ENCODE peak calls at places on chromosomes 2 and 18, in five cellular contexts. F is AG04450, C is WTC11, B is cardiac fibroblast, M is upper lobe of right lung. S is an unnamed sample.

GRCh38 chr18:76380791-76381405 is 114.1 kb downstream of the ZNF516 start:
- DNase-seq in F (no peak), C (peak; percentile 83), B (no peak), M (no peak), S (no peak)

GRCh38 chr2:205827809-205828208 is 145.5 kb downstream of the NRP2 start:
- DNase-seq in F (no peak), C (no peak), B (no peak), M (no peak), S (no peak)

GRCh38 chr2:55223958-55224760 is 7.9 kb downstream of the CLHC1 start:
- DNase-seq in F (no peak), C (no peak), B (no peak), M (no peak), S (no peak)

GRCh38 chr2:109470121-109470921 is 143.4 kb downstream of the SEPTIN10 start:
- DNase-seq in F (no peak), C (no peak), B (peak; percentile 67), M (no peak), S (peak; percentile 94)

GRCh38 chr2:206452750-206453149 is 9.4 kb downstream of the ADAM23 start:
- DNase-seq in F (no peak), C (no peak), B (peak; percentile 33), M (no peak), S (no peak)

GRCh38 chr2:18413794-18414396 is 146.6 kb downstream of the RDH14 start:
- DNase-seq in F (peak; percentile 41), C (no peak), B (peak; percentile 92), M (no peak), S (no peak)

GRCh38 chr2:176099159-176099736 is 347 bp upstream of the HOXD12 start:
- DNase-seq in F (no peak), C (peak; percentile 18), B (no peak), M (no peak), S (peak; percentile 58)

GRCh38 chr18:23238651-23239349 is 103.5 kb downstream of the CABLES1 start:
- DNase-seq in F (no peak), C (no peak), B (peak; percentile 46), M (no peak), S (no peak)

GRCh38 chr2:74025971-74026612 is 41.4 kb downstream of the TET3 start:
- DNase-seq in F (no peak), C (no peak), B (peak; percentile 46), M (no peak), S (no peak)

GRCh38 chr2:40287815-40288214 is 164.1 kb downstream of the SLC8A1 start:
- DNase-seq in F (no peak), C (no peak), B (no peak), M (no peak), S (no peak)

GRCh38 chr18:75624836-75625235 is 197.3 kb upstream of the SMIM21 start:
- DNase-seq in F (no peak), C (no peak), B (peak; percentile 5), M (no peak), S (no peak)

GRCh38 chr2:69620870-69621269 is 22.7 kb downstream of the AAK1 start:
- DNase-seq in F (no peak), C (no peak), B (no peak), M (no peak), S (no peak)

GRCh38 chr2:84911135-84911678 is 5.8 kb downstream of the TMSB10 start:
- DNase-seq in F (no peak), C (no peak), B (no peak), M (no peak), S (no peak)

GRCh38 chr2:134120718-134121630 is 132.9 kb upstream of the MGAT5 start:
- DNase-seq in F (peak; percentile 32), C (peak; percentile 60), B (peak; percentile 60), M (peak; percentile 85), S (no peak)

GRCh38 chr18:8041526-8042111 is 474.5 kb downstream of the PTPRM start:
- DNase-seq in F (no peak), C (no peak), B (no peak), M (no peak), S (no peak)

GRCh38 chr18:7577706-7578105 is 10.6 kb downstream of the PTPRM start:
- DNase-seq in F (no peak), C (peak; percentile 74), B (peak; percentile 81), M (no peak), S (no peak)

GRCh38 chr2:164667566-164667965 is 46.3 kb upstream of the GRB14 start:
- DNase-seq in F (no peak), C (no peak), B (no peak), M (no peak), S (no peak)

DNA sequence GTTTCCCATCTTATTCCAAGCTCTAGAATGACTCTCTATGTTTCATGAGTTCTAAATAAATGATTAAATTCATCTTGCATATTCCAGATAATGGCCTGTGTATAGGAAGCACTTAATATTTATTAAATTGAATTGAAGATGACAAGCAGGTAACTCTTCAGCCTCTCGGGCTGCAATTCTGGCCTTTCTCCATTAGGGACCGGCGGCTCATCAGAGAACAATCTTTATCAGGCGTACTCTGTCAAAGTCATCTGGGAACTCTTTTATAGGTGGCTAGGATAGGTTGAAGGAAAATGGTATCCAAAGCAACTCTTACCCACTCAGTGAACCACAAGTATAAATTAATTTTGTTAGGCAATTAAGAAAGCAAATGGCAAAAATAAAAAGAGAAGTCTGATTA is 308.5 kb downstream of the NOL4 start:
- DNase-seq in F (no peak), C (peak; percentile 26), B (no peak), M (no peak), S (no peak)
- TF ChIP-seq CTCF in F (no peak), C (no peak), B (no peak), M (no peak), S (peak; percentile 31)

GRCh38 chr2:152115952-152116351 is 17.1 kb upstream of the CACNB4 start:
- DNase-seq in F (no peak), C (no peak), B (no peak), M (no peak), S (no peak)
- TF ChIP-seq CTCF in F (no peak), C (no peak), B (peak; percentile 5), M (peak; percentile 8), S (peak; percentile 42)

GRCh38 chr2:108184421-108184820 is 55.3 kb upstream of the SULT1C3 start:
- DNase-seq in F (no peak), C (no peak), B (peak; percentile 50), M (no peak), S (no peak)
- TF ChIP-seq CTCF in F (peak; percentile 47), C (no peak), B (peak; percentile 46), M (peak; percentile 32), S (peak; percentile 73)

GRCh38 chr2:127185093-127185492 is 35.0 kb downstream of the CYP27C1 start:
- DNase-seq in F (no peak), C (no peak), B (no peak), M (no peak), S (no peak)
- TF ChIP-seq CTCF in F (no peak), C (no peak), B (no peak), M (peak; percentile 14), S (no peak)

GRCh38 chr2:129744649-129745048 is 234.8 kb upstream of the RAB6C start:
- DNase-seq in F (no peak), C (peak; percentile 58), B (no peak), M (no peak), S (no peak)

GRCh38 chr2:129748250-129748649 is 231.2 kb upstream of the RAB6C start:
- DNase-seq in F (no peak), C (no peak), B (no peak), M (no peak), S (no peak)

GRCh38 chr2:129747500-129748125 is 231.9 kb upstream of the RAB6C start:
- DNase-seq in F (no peak), C (no peak), B (no peak), M (no peak), S (no peak)

GRCh38 chr2:129751409-129751808 is 228.1 kb upstream of the RAB6C start:
- DNase-seq in F (no peak), C (no peak), B (no peak), M (no peak), S (no peak)

DNA sequence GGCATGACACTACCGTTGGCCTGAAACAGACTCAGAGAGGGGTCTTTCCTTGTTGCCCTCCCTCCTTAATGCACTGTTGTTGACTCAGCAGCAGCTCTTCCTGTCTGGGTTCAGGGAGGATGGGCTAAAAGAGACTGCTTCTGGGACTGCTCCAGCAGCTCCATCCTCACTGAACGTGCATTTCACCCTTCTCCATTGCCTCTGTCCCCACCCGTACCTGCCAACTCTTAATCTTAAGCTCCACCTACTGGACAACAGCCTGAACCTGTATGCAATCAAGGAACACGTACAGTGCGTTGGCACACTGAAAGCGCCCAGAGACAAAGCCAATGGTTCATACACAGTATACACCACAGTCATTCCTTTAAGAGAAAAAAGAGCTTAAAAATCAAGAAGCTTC is 230.8 kb upstream of the RAB6C start:
- DNase-seq in F (no peak), C (no peak), B (no peak), M (no peak), S (no peak)
- TF ChIP-seq CTCF in F (no peak), C (no peak), B (no peak), M (no peak), S (no peak)

GRCh38 chr2:233225230-233226068 is 26.0 kb upstream of the ATG16L1 start:
- DNase-seq in F (no peak), C (no peak), B (no peak), M (no peak), S (no peak)
- TF ChIP-seq CTCF in F (no peak), C (no peak), B (no peak), M (no peak), S (no peak)

GRCh38 chr18:77423468-77423867 is 173.8 kb downstream of the GALR1 start:
- DNase-seq in F (no peak), C (no peak), B (no peak), M (no peak), S (no peak)

DNA sequence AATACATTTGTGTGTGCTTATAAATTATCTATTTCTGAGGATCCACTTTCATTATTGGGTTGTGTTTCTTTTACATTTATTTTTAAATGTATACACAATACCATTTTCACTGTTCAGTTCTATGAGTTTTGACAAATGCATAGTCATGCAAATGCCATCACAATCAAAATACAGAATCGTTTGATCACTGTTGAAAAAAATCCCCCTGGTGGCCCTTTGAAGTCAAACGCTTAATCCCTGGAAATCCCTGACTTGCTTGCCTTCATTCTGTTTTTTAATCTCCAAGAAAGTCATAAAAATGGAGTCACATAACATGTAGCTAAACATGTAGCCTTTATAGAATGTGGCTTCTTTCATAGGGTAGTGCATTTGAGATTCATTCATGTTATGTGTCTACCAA is 173.3 kb downstream of the GALR1 start:
- DNase-seq in F (no peak), C (no peak), B (no peak), M (no peak), S (no peak)
- TF ChIP-seq CTCF in F (no peak), C (no peak), B (no peak), M (no peak), S (peak; percentile 26)